ENCODE peak calls at places on chromosomes 3 and 15, in eight cellular contexts. W, A, N, U, D, H, C and G are unnamed samples.
A peak's percentile ranks its signal among the peaks of the same experiment; 100 is the strongest.

GRCh38 chr15:98609144-98609852 is 39.0 kb upstream of the IGF1R start:
- DNase-seq in W (no peak), A (peak; percentile 56), N (peak; percentile 51), U (peak; percentile 57), D (no peak), H (no peak), C (no peak), G (no peak)

GRCh38 chr15:91380114-91380513 is 280.1 kb downstream of the SV2B start:
- DNase-seq in W (no peak), A (no peak), N (no peak), U (no peak), D (no peak), H (no peak), C (no peak), G (no peak)

GRCh38 chr3:121757087-121757811 is 7.7 kb upstream of the GOLGB1 start:
- DNase-seq in W (peak; percentile 62), A (no peak), N (no peak), U (no peak), D (no peak), H (no peak), C (peak; percentile 6), G (no peak)

GRCh38 chr3:94293793-94294195 is 230.9 kb downstream of the NSUN3 start:
- DNase-seq in W (no peak), A (no peak), N (no peak), U (peak; percentile 3), D (no peak), H (no peak), C (no peak), G (no peak)

GRCh38 chr3:73839032-73839431 is 214.3 kb upstream of the PDZRN3 start:
- DNase-seq in W (no peak), A (no peak), N (no peak), U (no peak), D (no peak), H (no peak), C (no peak), G (no peak)

GRCh38 chr3:160739079-160739478 is 17.0 kb upstream of the PPM1L start:
- DNase-seq in W (no peak), A (peak; percentile 2), N (no peak), U (no peak), D (no peak), H (peak; percentile 51), C (no peak), G (no peak)

GRCh38 chr15:49215768-49216739 is 46.0 kb downstream of the GALK2 start:
- DNase-seq in W (peak; percentile 60), A (no peak), N (no peak), U (no peak), D (no peak), H (no peak), C (no peak), G (peak; percentile 21)

GRCh38 chr3:196694202-196694638 is 17.8 kb downstream of the CEP19 start:
- DNase-seq in W (peak; percentile 39), A (no peak), N (no peak), U (no peak), D (no peak), H (no peak), C (peak; percentile 43), G (peak; percentile 52)

GRCh38 chr15:89783111-89783860 is 7.2 kb downstream of the MESP2 start:
- DNase-seq in W (no peak), A (peak; percentile 84), N (no peak), U (peak; percentile 68), D (no peak), H (no peak), C (peak; percentile 51), G (no peak)

GRCh38 chr3:178258121-178258520 is 278.1 kb upstream of the KCNMB2 start:
- DNase-seq in W (no peak), A (no peak), N (no peak), U (no peak), D (no peak), H (no peak), C (no peak), G (no peak)

GRCh38 chr3:53890726-53891499 is 746 bp downstream of the SELENOK start:
- DNase-seq in W (peak; percentile 55), A (no peak), N (no peak), U (peak; percentile 60), D (no peak), H (no peak), C (peak; percentile 34), G (peak; percentile 47)

GRCh38 chr3:178546079-178546478 is 9.8 kb downstream of the KCNMB2 start:
- DNase-seq in W (no peak), A (no peak), N (no peak), U (no peak), D (no peak), H (no peak), C (no peak), G (peak; percentile 16)

GRCh38 chr15:85583404-85584390 is 203.3 kb downstream of the AKAP13 start:
- DNase-seq in W (peak; percentile 77), A (peak; percentile 63), N (peak; percentile 90), U (peak; percentile 63), D (no peak), H (peak; percentile 60), C (no peak), G (peak; percentile 48)

GRCh38 chr3:184549793-184550585 is 11.6 kb upstream of the EPHB3 start:
- DNase-seq in W (no peak), A (no peak), N (no peak), U (no peak), D (no peak), H (no peak), C (no peak), G (no peak)

GRCh38 chr3:55688154-55688553 is 201.0 kb upstream of the WNT5A start:
- DNase-seq in W (peak; percentile 67), A (no peak), N (no peak), U (no peak), D (no peak), H (no peak), C (no peak), G (no peak)

GRCh38 chr3:7876741-7877297 is 624.8 kb upstream of the LMCD1 start:
- DNase-seq in W (peak; percentile 1), A (no peak), N (no peak), U (peak; percentile 50), D (no peak), H (no peak), C (no peak), G (no peak)

GRCh38 chr3:7875858-7876442 is 625.7 kb upstream of the LMCD1 start:
- DNase-seq in W (no peak), A (no peak), N (no peak), U (peak; percentile 95), D (no peak), H (no peak), C (no peak), G (no peak)

GRCh38 chr3:7874116-7874515 is 627.5 kb upstream of the LMCD1 start:
- DNase-seq in W (no peak), A (no peak), N (no peak), U (peak; percentile 65), D (no peak), H (no peak), C (no peak), G (no peak)

GRCh38 chr3:7879572-7879971 is 622.1 kb upstream of the LMCD1 start:
- DNase-seq in W (no peak), A (no peak), N (no peak), U (no peak), D (no peak), H (no peak), C (no peak), G (no peak)

GRCh38 chr3:7877312-7877711 is 624.3 kb upstream of the LMCD1 start:
- DNase-seq in W (no peak), A (no peak), N (no peak), U (no peak), D (no peak), H (no peak), C (no peak), G (no peak)
- TF ChIP-seq CTCF in W (no peak), A (no peak), N (no peak), U (no peak), D (no peak), H (no peak), C (no peak), G (no peak)

GRCh38 chr3:188380722-188381121 is 226.8 kb downstream of the LPP start:
- DNase-seq in W (no peak), A (no peak), N (no peak), U (no peak), D (no peak), H (no peak), C (no peak), G (no peak)
- TF ChIP-seq CTCF in W (no peak), A (no peak), N (no peak), U (no peak), D (no peak), H (no peak), C (no peak), G (no peak)

GRCh38 chr15:80323285-80323684 is 71.3 kb upstream of the CTXND1 start:
- DNase-seq in W (no peak), A (no peak), N (no peak), U (no peak), D (no peak), H (no peak), C (no peak), G (no peak)
- TF ChIP-seq CTCF in W (no peak), A (peak; percentile 36), N (no peak), U (peak; percentile 5), D (no peak), H (peak; percentile 38), C (no peak), G (no peak)

GRCh38 chr3:14645453-14645852 is 6.1 kb upstream of the CCDC174 start:
- DNase-seq in W (no peak), A (no peak), N (no peak), U (no peak), D (no peak), H (no peak), C (no peak), G (no peak)

GRCh38 chr3:14646150-14646573 is 5.4 kb upstream of the CCDC174 start:
- DNase-seq in W (no peak), A (no peak), N (no peak), U (no peak), D (no peak), H (no peak), C (peak; percentile 71), G (no peak)

GRCh38 chr3:14647976-14648955 is 3.3 kb upstream of the CCDC174 start:
- DNase-seq in W (no peak), A (no peak), N (no peak), U (no peak), D (no peak), H (no peak), C (peak; percentile 91), G (no peak)

GRCh38 chr3:14649466-14649865 is 2.1 kb upstream of the CCDC174 start:
- DNase-seq in W (no peak), A (no peak), N (no peak), U (no peak), D (no peak), H (no peak), C (no peak), G (no peak)

DNA sequence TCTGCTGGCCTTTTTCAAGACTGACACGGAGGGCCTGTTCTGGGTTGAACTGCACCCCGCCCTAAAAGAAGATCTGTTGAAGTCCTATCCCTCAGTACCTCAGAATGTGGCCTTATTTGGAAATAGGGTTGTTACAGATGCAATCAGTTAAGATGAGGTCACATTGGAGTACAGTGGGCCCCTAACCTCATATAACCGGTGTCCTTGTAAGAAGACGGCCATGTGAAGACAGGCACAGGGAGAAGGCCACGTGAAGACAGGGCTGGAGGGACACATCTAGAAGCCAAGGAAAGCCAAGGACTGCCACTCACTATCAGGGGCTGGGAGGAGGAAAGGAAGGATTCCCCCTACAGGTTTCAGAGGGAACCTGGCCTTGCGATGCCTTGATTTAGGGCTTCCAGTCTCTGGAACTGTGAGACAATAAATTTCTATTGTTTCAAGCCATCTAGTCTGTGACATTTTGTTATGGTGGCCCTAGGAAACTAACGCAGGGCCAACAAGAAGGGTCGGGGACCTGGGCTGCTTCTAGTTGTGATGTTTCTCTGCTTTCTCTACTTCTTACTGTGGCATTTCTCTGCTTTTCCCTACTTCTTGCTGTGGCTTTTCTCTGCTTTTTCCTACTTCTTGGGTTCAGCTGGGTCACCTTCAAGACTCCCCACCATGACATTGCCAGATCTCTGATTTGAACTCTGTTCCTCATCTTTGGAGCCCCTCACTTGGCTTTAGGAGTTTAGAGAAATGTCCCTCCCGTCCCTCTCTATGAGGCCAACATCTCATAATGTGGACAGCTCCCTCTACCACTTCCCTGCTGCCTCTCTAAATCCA is 4.8 kb upstream of the CCDC174 start:
- DNase-seq in W (no peak), A (no peak), N (no peak), U (no peak), D (no peak), H (no peak), C (peak; percentile 92), G (no peak)
- TF ChIP-seq CTCF in W (no peak), A (no peak), N (no peak), U (no peak), D (no peak), H (no peak), C (no peak), G (no peak)